ENCODE peak calls at places on chromosomes 12 and 14, in eight cellular contexts. One of them, this sample, is unnamed.
A peak's percentile ranks its signal among the peaks of the same experiment; 100 is the strongest.

GRCh38 chr14:67517083-67517482 is 16.0 kb upstream of the PLEKHH1 start:
- DNase-seq in fibroblast of lung: peak; percentile 42
- DNase-seq in GM23338: peak; percentile 73
- DNase-seq in AG10803: peak; percentile 17
- DNase-seq in cardiac muscle cell: peak; percentile 43
- DNase-seq in transverse colon: peak; percentile 25
- DNase-seq in suprapubic skin: no peak
- DNase-seq in fibroblast of pulmonary artery: peak; percentile 22
- DNase-seq in this sample: no peak

GRCh38 chr12:67484788-67485480 is 163.6 kb upstream of the DYRK2 start:
- DNase-seq in fibroblast of lung: no peak
- DNase-seq in GM23338: no peak
- DNase-seq in transverse colon: no peak
- DNase-seq in suprapubic skin: no peak
- DNase-seq in cardiac muscle cell: no peak
- DNase-seq in AG10803: no peak
- DNase-seq in fibroblast of pulmonary artery: no peak
- DNase-seq in this sample: no peak

GRCh38 chr12:13450231-13451080 is 253.9 kb downstream of the EMP1 start:
- DNase-seq in cardiac muscle cell: no peak
- DNase-seq in suprapubic skin: no peak
- DNase-seq in AG10803: no peak
- DNase-seq in GM23338: no peak
- DNase-seq in fibroblast of pulmonary artery: no peak
- DNase-seq in transverse colon: no peak
- DNase-seq in fibroblast of lung: no peak
- DNase-seq in this sample: no peak

GRCh38 chr14:105375635-105376057 is 22.7 kb upstream of the TEX22 start:
- DNase-seq in fibroblast of lung: peak; percentile 17
- DNase-seq in GM23338: no peak
- DNase-seq in cardiac muscle cell: peak; percentile 3
- DNase-seq in transverse colon: no peak
- DNase-seq in fibroblast of pulmonary artery: peak; percentile 13
- DNase-seq in suprapubic skin: no peak
- DNase-seq in AG10803: no peak
- DNase-seq in this sample: no peak

GRCh38 chr12:27163048-27163715 is 80.8 kb upstream of the C12orf71 start:
- DNase-seq in suprapubic skin: no peak
- DNase-seq in fibroblast of pulmonary artery: no peak
- DNase-seq in transverse colon: no peak
- DNase-seq in AG10803: peak; percentile 44
- DNase-seq in cardiac muscle cell: no peak
- DNase-seq in GM23338: peak; percentile 34
- DNase-seq in fibroblast of lung: peak; percentile 81
- DNase-seq in this sample: no peak

GRCh38 chr14:49919825-49920224 is 26.9 kb downstream of the ARF6 start:
- DNase-seq in cardiac muscle cell: no peak
- DNase-seq in suprapubic skin: no peak
- DNase-seq in AG10803: peak; percentile 25
- DNase-seq in fibroblast of lung: no peak
- DNase-seq in fibroblast of pulmonary artery: peak; percentile 34
- DNase-seq in GM23338: no peak
- DNase-seq in transverse colon: no peak
- DNase-seq in this sample: no peak

GRCh38 chr14:50839048-50839447 is 8.1 kb upstream of the NIN start:
- DNase-seq in fibroblast of lung: peak; percentile 28
- DNase-seq in fibroblast of pulmonary artery: no peak
- DNase-seq in suprapubic skin: no peak
- DNase-seq in AG10803: no peak
- DNase-seq in transverse colon: no peak
- DNase-seq in GM23338: no peak
- DNase-seq in cardiac muscle cell: no peak
- DNase-seq in this sample: no peak

GRCh38 chr12:109796057-109796456 is 37.1 kb downstream of the TRPV4 start:
- DNase-seq in fibroblast of pulmonary artery: no peak
- DNase-seq in fibroblast of lung: no peak
- DNase-seq in suprapubic skin: no peak
- DNase-seq in AG10803: no peak
- DNase-seq in cardiac muscle cell: no peak
- DNase-seq in transverse colon: no peak
- DNase-seq in GM23338: no peak
- DNase-seq in this sample: no peak

GRCh38 chr12:49582840-49583239 is 14.9 kb upstream of the MCRS1 start:
- DNase-seq in GM23338: no peak
- DNase-seq in transverse colon: no peak
- DNase-seq in cardiac muscle cell: peak; percentile 39
- DNase-seq in fibroblast of pulmonary artery: peak; percentile 35
- DNase-seq in AG10803: peak; percentile 24
- DNase-seq in fibroblast of lung: no peak
- DNase-seq in suprapubic skin: no peak
- DNase-seq in this sample: no peak

GRCh38 chr14:92492261-92492660 is 21.3 kb upstream of the RIN3 start:
- DNase-seq in GM23338: no peak
- DNase-seq in cardiac muscle cell: no peak
- DNase-seq in transverse colon: no peak
- DNase-seq in suprapubic skin: no peak
- DNase-seq in AG10803: no peak
- DNase-seq in fibroblast of pulmonary artery: no peak
- DNase-seq in fibroblast of lung: no peak
- DNase-seq in this sample: no peak

GRCh38 chr14:100612879-100613455 is 25.8 kb upstream of the BEGAIN start:
- DNase-seq in transverse colon: peak; percentile 5
- DNase-seq in fibroblast of pulmonary artery: no peak
- DNase-seq in GM23338: no peak
- DNase-seq in fibroblast of lung: no peak
- DNase-seq in suprapubic skin: peak; percentile 27
- DNase-seq in cardiac muscle cell: no peak
- DNase-seq in AG10803: no peak
- DNase-seq in this sample: no peak

GRCh38 chr12:95487024-95487423 is 13.1 kb downstream of the METAP2 start:
- DNase-seq in cardiac muscle cell: no peak
- DNase-seq in transverse colon: no peak
- DNase-seq in suprapubic skin: no peak
- DNase-seq in fibroblast of pulmonary artery: no peak
- DNase-seq in fibroblast of lung: no peak
- DNase-seq in AG10803: peak; percentile 1
- DNase-seq in GM23338: no peak
- DNase-seq in this sample: no peak

GRCh38 chr12:22169281-22169824 is 123.3 kb downstream of the CMAS start:
- DNase-seq in fibroblast of lung: no peak
- DNase-seq in transverse colon: no peak
- DNase-seq in GM23338: no peak
- DNase-seq in fibroblast of pulmonary artery: no peak
- DNase-seq in AG10803: no peak
- DNase-seq in cardiac muscle cell: no peak
- DNase-seq in suprapubic skin: no peak
- DNase-seq in this sample: no peak

GRCh38 chr14:86723254-86723624 is 1193.3 kb downstream of the FLRT2 start:
- DNase-seq in AG10803: no peak
- DNase-seq in GM23338: no peak
- DNase-seq in fibroblast of pulmonary artery: no peak
- DNase-seq in cardiac muscle cell: no peak
- DNase-seq in transverse colon: no peak
- DNase-seq in suprapubic skin: no peak
- DNase-seq in fibroblast of lung: no peak
- DNase-seq in this sample: no peak

GRCh38 chr12:92554316-92554905 is 148.4 kb upstream of the PLEKHG7 start:
- DNase-seq in AG10803: no peak
- DNase-seq in fibroblast of lung: no peak
- DNase-seq in transverse colon: no peak
- DNase-seq in GM23338: no peak
- DNase-seq in cardiac muscle cell: no peak
- DNase-seq in fibroblast of pulmonary artery: no peak
- DNase-seq in suprapubic skin: no peak
- DNase-seq in this sample: no peak

GRCh38 chr12:40313928-40314327 is 89.1 kb downstream of the LRRK2 start:
- DNase-seq in transverse colon: no peak
- DNase-seq in fibroblast of lung: no peak
- DNase-seq in AG10803: no peak
- DNase-seq in fibroblast of pulmonary artery: no peak
- DNase-seq in cardiac muscle cell: no peak
- DNase-seq in GM23338: no peak
- DNase-seq in suprapubic skin: no peak
- DNase-seq in this sample: no peak

DNA sequence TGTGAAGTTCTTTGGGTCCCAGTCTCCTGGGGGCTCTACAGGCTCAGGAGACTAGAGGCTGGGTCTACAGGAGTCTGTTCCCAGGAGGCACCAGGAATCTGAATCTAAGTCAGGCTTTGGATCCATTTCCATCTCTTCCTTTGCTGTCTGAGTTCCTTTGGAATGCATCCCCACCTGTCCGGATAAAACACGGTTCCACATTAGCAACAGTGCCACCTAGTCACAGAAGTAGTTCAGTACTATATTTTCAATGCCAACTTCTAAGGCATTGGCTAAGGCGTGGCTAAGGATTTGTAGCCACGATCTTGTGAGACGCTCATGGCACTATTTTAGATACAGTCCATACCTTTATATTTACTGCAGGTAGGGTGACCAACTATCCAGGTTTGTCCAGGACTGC is 15.1 kb downstream of the ZC2HC1C start:
- DNase-seq in transverse colon: peak; percentile 24
- DNase-seq in fibroblast of pulmonary artery: peak; percentile 4
- DNase-seq in AG10803: no peak
- DNase-seq in cardiac muscle cell: no peak
- DNase-seq in fibroblast of lung: no peak
- DNase-seq in suprapubic skin: no peak
- DNase-seq in GM23338: no peak
- DNase-seq in this sample: no peak
- TF ChIP-seq CTCF in transverse colon: no peak
- TF ChIP-seq CTCF in fibroblast of pulmonary artery: no peak
- TF ChIP-seq CTCF in AG10803: no peak
- TF ChIP-seq CTCF in cardiac muscle cell: no peak
- TF ChIP-seq CTCF in fibroblast of lung: no peak
- TF ChIP-seq CTCF in suprapubic skin: peak; percentile 27
- TF ChIP-seq CTCF in GM23338: peak; percentile 36
- TF ChIP-seq CTCF in this sample: no peak

DNA sequence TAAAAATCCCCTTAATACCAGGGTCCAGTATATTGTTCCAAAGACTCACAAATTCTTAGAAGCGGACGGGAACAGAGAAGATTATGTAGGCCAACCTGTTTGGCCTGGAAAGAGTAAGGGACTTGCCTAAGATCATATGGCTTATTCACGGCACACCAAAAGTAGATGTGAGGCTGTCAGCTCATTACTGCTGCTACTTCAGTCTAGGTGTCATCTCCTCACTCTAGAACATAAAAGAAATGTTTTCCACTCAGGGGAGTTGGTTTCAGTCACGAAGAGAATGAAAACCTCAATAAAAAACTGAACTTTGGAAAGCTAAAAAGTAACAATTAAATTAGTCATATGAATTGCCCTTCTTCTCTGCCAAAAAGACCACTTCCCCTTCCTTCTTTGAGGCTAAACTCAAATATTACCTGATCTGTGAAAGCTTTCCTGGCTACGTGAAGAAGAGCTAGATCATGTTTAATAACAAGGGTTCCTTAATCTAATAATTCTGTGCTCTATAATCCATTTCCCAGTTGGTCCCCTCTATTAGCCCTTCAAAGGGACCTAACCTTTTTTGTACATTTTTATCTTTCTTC is 710 bp upstream of the CEP128 start:
- DNase-seq in suprapubic skin: no peak
- DNase-seq in AG10803: no peak
- DNase-seq in fibroblast of lung: no peak
- DNase-seq in GM23338: no peak
- DNase-seq in transverse colon: no peak
- DNase-seq in fibroblast of pulmonary artery: no peak
- DNase-seq in cardiac muscle cell: peak; percentile 10
- DNase-seq in this sample: no peak
- H3K4me3 ChIP-seq in suprapubic skin: peak overlapping the region; percentile 69
- H3K4me3 ChIP-seq in AG10803: peak overlapping the region; percentile 51
- H3K4me3 ChIP-seq in fibroblast of lung: peak overlapping the region; percentile 26
- H3K4me3 ChIP-seq in GM23338: peak overlapping the region; percentile 47
- H3K4me3 ChIP-seq in transverse colon: no peak overlapping the region
- H3K4me3 ChIP-seq in fibroblast of pulmonary artery: peak overlapping the region; percentile 82
- H3K4me3 ChIP-seq in cardiac muscle cell: peak overlapping the region; percentile 12
- H3K4me3 ChIP-seq in this sample: peak overlapping the region; percentile 29

GRCh38 chr12:121709478-121709890 is 3.1 kb upstream of the TMEM120B start:
- DNase-seq in fibroblast of pulmonary artery: peak; percentile 48
- DNase-seq in GM23338: no peak
- DNase-seq in fibroblast of lung: peak; percentile 93
- DNase-seq in suprapubic skin: no peak
- DNase-seq in AG10803: peak; percentile 79
- DNase-seq in transverse colon: no peak
- DNase-seq in cardiac muscle cell: peak; percentile 27
- DNase-seq in this sample: no peak
- TF ChIP-seq CTCF in fibroblast of pulmonary artery: no peak
- TF ChIP-seq CTCF in GM23338: no peak
- TF ChIP-seq CTCF in fibroblast of lung: no peak
- TF ChIP-seq CTCF in suprapubic skin: no peak
- TF ChIP-seq CTCF in AG10803: no peak
- TF ChIP-seq CTCF in transverse colon: no peak
- TF ChIP-seq CTCF in cardiac muscle cell: no peak
- TF ChIP-seq CTCF in this sample: no peak

GRCh38 chr12:128798543-128799341 is 25.0 kb downstream of the SLC15A4 start:
- DNase-seq in cardiac muscle cell: no peak
- DNase-seq in AG10803: no peak
- DNase-seq in transverse colon: no peak
- DNase-seq in fibroblast of pulmonary artery: peak; percentile 29
- DNase-seq in suprapubic skin: no peak
- DNase-seq in fibroblast of lung: no peak
- DNase-seq in GM23338: no peak
- DNase-seq in this sample: no peak
- H3K4me3 ChIP-seq in cardiac muscle cell: no peak overlapping the region
- H3K4me3 ChIP-seq in AG10803: no peak overlapping the region
- H3K4me3 ChIP-seq in transverse colon: no peak overlapping the region
- H3K4me3 ChIP-seq in fibroblast of pulmonary artery: no peak overlapping the region
- H3K4me3 ChIP-seq in suprapubic skin: no peak overlapping the region
- H3K4me3 ChIP-seq in fibroblast of lung: no peak overlapping the region
- H3K4me3 ChIP-seq in GM23338: no peak overlapping the region
- H3K4me3 ChIP-seq in this sample: no peak overlapping the region

GRCh38 chr12:37672655-37673260 is 643.8 kb upstream of the ALG10B start:
- DNase-seq in suprapubic skin: no peak
- DNase-seq in cardiac muscle cell: no peak
- DNase-seq in fibroblast of lung: no peak
- DNase-seq in fibroblast of pulmonary artery: peak; percentile 1
- DNase-seq in GM23338: peak; percentile 0
- DNase-seq in AG10803: no peak
- DNase-seq in transverse colon: no peak
- DNase-seq in this sample: no peak
- TF ChIP-seq CTCF in suprapubic skin: no peak
- TF ChIP-seq CTCF in cardiac muscle cell: no peak
- TF ChIP-seq CTCF in fibroblast of lung: no peak
- TF ChIP-seq CTCF in fibroblast of pulmonary artery: peak; percentile 8
- TF ChIP-seq CTCF in GM23338: no peak
- TF ChIP-seq CTCF in AG10803: peak; percentile 16
- TF ChIP-seq CTCF in transverse colon: no peak
- TF ChIP-seq CTCF in this sample: no peak

This sample was measured in BJ.